ENCODE peak calls at places on chromosomes 3 and 15, in nine cellular contexts. D, C, S, X, U, V, N, M and O are unnamed samples.
A peak's percentile ranks its signal among the peaks of the same experiment; 100 is the strongest.

GRCh38 chr3:121431717-121432517 is 113.9 kb downstream of the POLQ start:
- DNase-seq in D (no peak), X (peak; percentile 78), C (no peak), V (peak; percentile 18), N (peak; percentile 44), M (no peak), U (peak; percentile 14), S (peak; percentile 65), O (no peak)

GRCh38 chr15:66848116-66848515 is 146.1 kb downstream of the SMAD6 start:
- DNase-seq in C (no peak), V (no peak), S (no peak), N (no peak), M (no peak), U (no peak), X (no peak), D (no peak), O (no peak)

GRCh38 chr3:50238549-50239026 is 2.6 kb downstream of the GNAI2 start:
- DNase-seq in V (peak; percentile 94), C (no peak), X (no peak), D (no peak), M (no peak), N (peak; percentile 61), U (peak; percentile 98), S (peak; percentile 44), O (no peak)

GRCh38 chr3:57556459-57557087 is 499 bp downstream of the PDE12 start:
- DNase-seq in M (no peak), U (peak; percentile 42), X (no peak), D (no peak), S (no peak), N (peak; percentile 26), C (peak; percentile 41), V (peak; percentile 31), O (peak; percentile 25)

GRCh38 chr3:127064391-127065137 is 81.6 kb downstream of the PLXNA1 start:
- DNase-seq in X (no peak), S (peak; percentile 35), C (no peak), D (no peak), U (no peak), M (no peak), V (no peak), N (peak; percentile 78), O (no peak)

GRCh38 chr3:197444793-197445403 is 110.9 kb downstream of the BDH1 start:
- DNase-seq in N (no peak), C (no peak), X (no peak), M (no peak), U (no peak), S (no peak), D (no peak), V (no peak), O (no peak)

GRCh38 chr3:107432646-107433045 is 55.4 kb downstream of the CCDC54 start:
- DNase-seq in N (no peak), X (no peak), D (no peak), U (no peak), M (no peak), C (no peak), V (no peak), S (no peak), O (no peak)

GRCh38 chr15:51917493-51917892 is 54.1 kb downstream of the LEO1 start:
- DNase-seq in M (peak; percentile 64), D (peak; percentile 66), C (peak; percentile 17), U (no peak), S (peak; percentile 17), N (no peak), X (peak; percentile 17), V (no peak), O (no peak)

GRCh38 chr3:143731776-143732175 is 116.5 kb downstream of the SLC9A9 start:
- DNase-seq in V (no peak), N (no peak), X (no peak), D (no peak), U (peak; percentile 18), M (no peak), S (no peak), C (no peak), O (no peak)

GRCh38 chr3:33083958-33084357 is 13.0 kb downstream of the GLB1 start:
- DNase-seq in C (no peak), X (no peak), N (no peak), V (no peak), U (no peak), M (no peak), S (no peak), D (no peak), O (peak; percentile 47)

GRCh38 chr3:8246070-8246469 is 255.6 kb upstream of the LMCD1 start:
- DNase-seq in U (no peak), S (no peak), N (no peak), V (no peak), X (no peak), D (no peak), C (no peak), M (no peak), O (no peak)

GRCh38 chr3:99690761-99691369 is 52.5 kb downstream of the COL8A1 start:
- DNase-seq in X (peak; percentile 67), D (no peak), V (no peak), S (no peak), C (no peak), M (no peak), U (no peak), N (no peak), O (no peak)

GRCh38 chr3:188259611-188260010 is 105.7 kb downstream of the LPP start:
- DNase-seq in D (no peak), X (no peak), U (no peak), C (no peak), V (no peak), S (no peak), N (no peak), M (no peak), O (no peak)

GRCh38 chr3:139522421-139522820 is 17.1 kb downstream of the RBP1 start:
- DNase-seq in M (peak; percentile 40), S (no peak), C (no peak), D (no peak), N (no peak), V (no peak), U (no peak), X (no peak), O (no peak)

GRCh38 chr3:19711160-19711782 is 222.7 kb downstream of the EFHB start:
- DNase-seq in C (no peak), D (no peak), N (no peak), S (no peak), M (no peak), U (no peak), V (no peak), X (peak; percentile 22), O (no peak)

GRCh38 chr3:195073866-195074860 is 196.8 kb downstream of the XXYLT1 start:
- DNase-seq in X (no peak), S (no peak), D (no peak), V (no peak), U (no peak), C (no peak), M (no peak), N (no peak), O (no peak)

GRCh38 chr15:94177112-94177511 is 54.2 kb upstream of the MCTP2 start:
- DNase-seq in M (no peak), X (no peak), U (no peak), S (peak; percentile 4), N (no peak), D (no peak), C (no peak), V (no peak), O (no peak)

DNA sequence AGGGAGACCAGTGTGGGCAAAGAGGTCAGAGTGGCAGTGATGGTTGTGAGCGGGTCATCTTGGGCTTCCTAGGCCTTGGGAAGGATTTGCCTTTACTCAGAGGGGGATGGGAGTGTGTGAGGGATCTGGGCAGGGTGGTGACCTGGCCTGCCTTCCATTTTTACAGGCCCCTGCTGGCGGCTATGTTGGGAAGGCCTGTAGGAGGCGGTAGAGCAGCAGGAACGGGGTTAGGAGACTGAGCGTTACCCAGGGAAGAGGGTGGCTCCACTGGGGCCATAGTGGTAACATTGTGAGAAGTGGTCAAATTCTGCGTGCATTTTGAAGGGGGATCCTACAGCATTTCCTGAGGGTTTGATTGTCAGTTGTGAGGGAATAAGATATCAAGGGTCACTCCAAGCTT is 307.3 kb upstream of the CTDSPL start:
- DNase-seq in V (no peak), D (peak; percentile 77), N (no peak), U (peak; percentile 26), S (no peak), M (no peak), C (no peak), X (peak; percentile 19), O (no peak)
- TF ChIP-seq CTCF in V (no peak), D (peak; percentile 57), N (no peak), U (peak; percentile 47), S (no peak), M (no peak), C (no peak), X (peak; percentile 57), O (no peak)

GRCh38 chr3:158801696-158802398 is at the start of gene MFSD1:
- DNase-seq in S (peak; percentile 91), N (peak; percentile 93), U (peak; percentile 97), D (peak; percentile 86), X (peak; percentile 91), V (peak; percentile 96), M (peak; percentile 95), C (peak; percentile 81), O (peak; percentile 77)
- TF ChIP-seq CTCF in S (no peak), N (no peak), U (peak; percentile 12), D (no peak), X (no peak), V (no peak), M (no peak), C (no peak), O (no peak)

DNA sequence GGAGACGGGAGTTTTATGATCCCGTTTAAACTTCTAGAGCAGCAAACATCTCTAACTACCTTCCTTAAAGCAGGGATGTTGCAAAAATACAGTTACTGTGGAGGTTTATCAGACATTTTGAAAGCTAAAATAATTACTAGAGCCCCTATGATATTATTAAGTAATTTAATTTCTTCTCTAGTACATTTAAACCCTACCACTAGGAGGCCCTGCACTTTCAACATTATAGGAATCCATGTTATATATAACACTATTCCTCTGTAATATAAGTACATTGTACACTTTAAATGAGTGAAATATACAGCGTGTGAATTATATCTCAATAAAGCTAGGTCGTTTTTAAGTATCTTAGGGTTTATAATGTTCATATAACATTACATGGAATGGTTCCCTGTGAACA is 11.5 kb downstream of the SETMAR start:
- DNase-seq in M (no peak), C (no peak), S (peak; percentile 9), V (no peak), X (no peak), U (no peak), N (no peak), D (no peak), O (no peak)
- TF ChIP-seq CTCF in M (peak; percentile 39), C (peak; percentile 67), S (peak; percentile 45), V (peak; percentile 22), X (peak; percentile 7), U (no peak), N (peak; percentile 40), D (no peak), O (no peak)

GRCh38 chr3:168956087-168956486 is 707.4 kb downstream of the MECOM start:
- DNase-seq in V (no peak), C (no peak), D (no peak), M (no peak), U (no peak), X (no peak), S (no peak), N (no peak), O (no peak)

GRCh38 chr3:168951368-168951767 is 712.1 kb downstream of the MECOM start:
- DNase-seq in M (no peak), U (no peak), S (no peak), V (no peak), X (no peak), C (no peak), D (no peak), N (no peak), O (no peak)

GRCh38 chr3:168952551-168952950 is 711.0 kb downstream of the MECOM start:
- DNase-seq in M (no peak), U (no peak), X (peak; percentile 5), S (peak; percentile 75), C (no peak), V (no peak), N (peak; percentile 42), D (no peak), O (no peak)

GRCh38 chr3:168951884-168952283 is 711.6 kb downstream of the MECOM start:
- DNase-seq in M (no peak), X (no peak), C (no peak), S (no peak), V (no peak), N (no peak), D (no peak), U (no peak), O (no peak)
- TF ChIP-seq CTCF in M (no peak), X (no peak), C (no peak), S (peak; percentile 4), V (no peak), N (no peak), D (no peak), U (no peak), O (no peak)